ENCODE peak calls at places on chromosome 6, in five cellular contexts. G is psoas muscle, W is HEK293T, Z is gastrocnemius medialis, K is GOT3. I is an unnamed sample.
A peak's percentile ranks its signal among the peaks of the same experiment; 100 is the strongest.

GRCh38 chr6:168035661-168036616 is 38.5 kb downstream of the KIF25 start:
- DNase-seq in G (no peak), W (peak; percentile 64), Z (no peak), K (no peak), I (peak; percentile 66)

GRCh38 chr6:119351005-119351394 is 1.4 kb upstream of the MAN1A1 start:
- DNase-seq in G (no peak), W (no peak), Z (no peak), K (no peak), I (no peak)

GRCh38 chr6:133890941-133891813 is 2.3 kb downstream of the TCF21 start:
- DNase-seq in G (no peak), W (peak; percentile 59), Z (no peak), K (no peak), I (no peak)

GRCh38 chr6:52527436-52527835 is 49.4 kb downstream of the TRAM2 start:
- DNase-seq in G (no peak), W (no peak), Z (no peak), K (no peak), I (no peak)

GRCh38 chr6:21001736-21002135 is 467.5 kb downstream of the CDKAL1 start:
- DNase-seq in G (no peak), W (no peak), Z (no peak), K (no peak), I (no peak)

GRCh38 chr6:112571886-112572285 is 224.8 kb downstream of the RFPL4B start:
- DNase-seq in G (no peak), W (no peak), Z (no peak), K (no peak), I (no peak)

GRCh38 chr6:43644940-43645612 is at the start of gene RSPH9:
- DNase-seq in G (peak; percentile 82), W (no peak), Z (no peak), K (no peak), I (no peak)

GRCh38 chr6:88804701-88805100 is 158.7 kb downstream of the RNGTT start:
- DNase-seq in G (no peak), W (no peak), Z (no peak), K (no peak), I (no peak)

GRCh38 chr6:130222775-130223174 is at the start of gene SAMD3:
- DNase-seq in G (no peak), W (no peak), Z (no peak), K (no peak), I (no peak)

GRCh38 chr6:160435935-160436334 is 87.8 kb downstream of the SLC22A3 start:
- DNase-seq in G (no peak), W (no peak), Z (no peak), K (no peak), I (no peak)

GRCh38 chr6:56430629-56431600 is 183.5 kb upstream of the COL21A1 start:
- DNase-seq in G (no peak), W (no peak), Z (no peak), K (no peak), I (no peak)

GRCh38 chr6:100468013-100468622 is 3.4 kb upstream of the SIM1 start:
- DNase-seq in G (no peak), W (no peak), Z (no peak), K (no peak), I (no peak)

GRCh38 chr6:98821739-98822405 is 12.5 kb upstream of the POU3F2 start:
- DNase-seq in G (no peak), W (no peak), Z (no peak), K (no peak), I (no peak)

GRCh38 chr6:170470673-170471072 is 82.4 kb downstream of the PSMB1 start:
- DNase-seq in G (no peak), W (no peak), Z (no peak), K (no peak), I (no peak)

GRCh38 chr6:111573118-111573883 is 32.4 kb downstream of the TRAF3IP2 start:
- DNase-seq in G (no peak), W (no peak), Z (no peak), K (no peak), I (no peak)

GRCh38 chr6:3911614-3912336 is 62.6 kb downstream of the FAM50B start:
- DNase-seq in G (peak; percentile 68), W (peak; percentile 21), Z (no peak), K (no peak), I (peak; percentile 31)

GRCh38 chr6:160000280-160000704 is 31.4 kb downstream of the IGF2R start:
- DNase-seq in G (no peak), W (no peak), Z (no peak), K (no peak), I (no peak)

GRCh38 chr6:134517145-134517658 is 199.3 kb upstream of the SGK1 start:
- DNase-seq in G (peak; percentile 73), W (peak; percentile 44), Z (peak; percentile 69), K (peak; percentile 31), I (no peak)

GRCh38 chr6:111737065-111737521 is 131.4 kb upstream of the TRAF3IP2 start:
- DNase-seq in G (no peak), W (no peak), Z (no peak), K (no peak), I (no peak)

GRCh38 chr6:157380458-157380778 is 572 bp upstream of the ZDHHC14 start:
- DNase-seq in G (no peak), W (no peak), Z (no peak), K (no peak), I (no peak)

GRCh38 chr6:159520002-159520401 is 173.0 kb downstream of the SOD2 start:
- DNase-seq in G (no peak), W (no peak), Z (no peak), K (no peak), I (no peak)

GRCh38 chr6:136890194-136890558 is 31.9 kb upstream of the SLC35D3 start:
- DNase-seq in G (no peak), W (no peak), Z (no peak), K (no peak), I (no peak)

GRCh38 chr6:32340242-32340641 is 31.5 kb downstream of the TSBP1 start:
- DNase-seq in G (no peak), W (no peak), Z (no peak), K (no peak), I (no peak)

GRCh38 chr6:2917801-2918495 is 14.8 kb upstream of the SERPINB9 start:
- DNase-seq in G (no peak), W (no peak), Z (no peak), K (no peak), I (no peak)

GRCh38 chr6:104956663-104957294 is at the start of gene LIN28B:
- DNase-seq in G (no peak), W (peak; percentile 50), Z (no peak), K (no peak), I (no peak)

GRCh38 chr6:119643866-119644265 is 294.3 kb upstream of the MAN1A1 start:
- DNase-seq in G (no peak), W (no peak), Z (no peak), K (no peak), I (no peak)

GRCh38 chr6:51986864-51987263 is 100.5 kb downstream of the PKHD1 start:
- DNase-seq in G (no peak), W (no peak), Z (no peak), K (no peak), I (no peak)

GRCh38 chr6:26493258-26493657 is 6.8 kb upstream of the BTN1A1 start:
- DNase-seq in G (no peak), W (peak; percentile 27), Z (no peak), K (no peak), I (peak; percentile 31)

I was measured in SW 1271.